ENCODE peak calls at places on chromosomes 6 and 20, in four cellular contexts. One of them, this sample, is unnamed. For H3K4me1, the result is how much of the 10 kb centered on the place peaks cover.

GRCh38 chr6:89375427-89375868 is 22.9 kb upstream of the UBE2J1 start:
- DNase-seq in OCI-LY7: peak
- DNase-seq in ovary: no peak
- DNase-seq in keratinocyte: no peak
- DNase-seq in this sample: peak

GRCh38 chr6:107704377-107705013 is 119.6 kb downstream of the SCML4 start:
- DNase-seq in ovary: no peak
- DNase-seq in OCI-LY7: peak
- DNase-seq in keratinocyte: no peak
- DNase-seq in this sample: no peak

GRCh38 chr6:111553580-111553979 is 52.1 kb downstream of the TRAF3IP2 start:
- DNase-seq in OCI-LY7: no peak
- DNase-seq in ovary: no peak
- DNase-seq in keratinocyte: no peak
- DNase-seq in this sample: no peak

GRCh38 chr6:108610270-108610839 is 49.6 kb downstream of the FOXO3 start:
- DNase-seq in ovary: no peak
- DNase-seq in OCI-LY7: no peak
- DNase-seq in keratinocyte: no peak
- DNase-seq in this sample: no peak

GRCh38 chr6:7697820-7698623 is 27.9 kb upstream of the BMP6 start:
- DNase-seq in OCI-LY7: no peak
- DNase-seq in keratinocyte: no peak
- DNase-seq in ovary: no peak
- DNase-seq in this sample: no peak

GRCh38 chr6:168157272-168158007 is 78.4 kb upstream of the FRMD1 start:
- DNase-seq in OCI-LY7: no peak
- DNase-seq in keratinocyte: no peak
- DNase-seq in ovary: no peak
- DNase-seq in this sample: no peak

GRCh38 chr6:55293116-55293515 is 34.2 kb upstream of the GFRAL start:
- DNase-seq in OCI-LY7: peak
- DNase-seq in keratinocyte: no peak
- DNase-seq in ovary: no peak
- DNase-seq in this sample: no peak

GRCh38 chr6:72525821-72526550 is 95.9 kb upstream of the KCNQ5 start:
- DNase-seq in keratinocyte: no peak
- DNase-seq in ovary: no peak
- DNase-seq in OCI-LY7: no peak
- DNase-seq in this sample: no peak

GRCh38 chr6:28218312-28219248 is 6.5 kb upstream of the ZSCAN9 start:
- DNase-seq in ovary: peak
- DNase-seq in OCI-LY7: no peak
- DNase-seq in keratinocyte: no peak
- DNase-seq in this sample: peak

GRCh38 chr6:34028691-34029360 is 117.1 kb downstream of the GRM4 start:
- DNase-seq in keratinocyte: no peak
- DNase-seq in OCI-LY7: no peak
- DNase-seq in ovary: no peak
- DNase-seq in this sample: no peak
- H3K4me1 ChIP-seq in keratinocyte: under half
- H3K4me1 ChIP-seq in OCI-LY7: under half
- H3K4me1 ChIP-seq in ovary: under half
- H3K4me1 ChIP-seq in this sample: under half

GRCh38 chr6:35603326-35604202 is 85.2 kb downstream of the FKBP5 start:
- DNase-seq in OCI-LY7: no peak
- DNase-seq in keratinocyte: no peak
- DNase-seq in ovary: no peak
- DNase-seq in this sample: no peak

GRCh38 chr6:35602133-35602946 is 86.4 kb downstream of the FKBP5 start:
- DNase-seq in OCI-LY7: no peak
- DNase-seq in ovary: no peak
- DNase-seq in keratinocyte: no peak
- DNase-seq in this sample: no peak

GRCh38 chr6:35601331-35602132 is 87.2 kb downstream of the FKBP5 start:
- DNase-seq in ovary: peak
- DNase-seq in OCI-LY7: no peak
- DNase-seq in keratinocyte: no peak
- DNase-seq in this sample: peak

GRCh38 chr6:35599761-35600658 is 87.3 kb upstream of the TULP1 start:
- DNase-seq in OCI-LY7: no peak
- DNase-seq in keratinocyte: no peak
- DNase-seq in ovary: no peak
- DNase-seq in this sample: no peak

GRCh38 chr6:35600659-35601125 is 88.0 kb upstream of the TULP1 start:
- DNase-seq in OCI-LY7: no peak
- DNase-seq in keratinocyte: no peak
- DNase-seq in ovary: no peak
- DNase-seq in this sample: no peak
- H3K4me1 ChIP-seq in OCI-LY7: under half
- H3K4me1 ChIP-seq in keratinocyte: half or more
- H3K4me1 ChIP-seq in ovary: under half
- H3K4me1 ChIP-seq in this sample: under half

GRCh38 chr20:54429364-54429763 is 46.0 kb upstream of the DOK5 start:
- DNase-seq in OCI-LY7: no peak
- DNase-seq in ovary: no peak
- DNase-seq in keratinocyte: no peak
- DNase-seq in this sample: no peak
- H3K4me1 ChIP-seq in OCI-LY7: under half
- H3K4me1 ChIP-seq in ovary: under half
- H3K4me1 ChIP-seq in keratinocyte: under half
- H3K4me1 ChIP-seq in this sample: under half

GRCh38 chr6:137211910-137212309 is 7.3 kb downstream of the IFNGR1 start:
- DNase-seq in ovary: no peak
- DNase-seq in OCI-LY7: no peak
- DNase-seq in keratinocyte: no peak
- DNase-seq in this sample: no peak
- H3K4me1 ChIP-seq in ovary: under half
- H3K4me1 ChIP-seq in OCI-LY7: under half
- H3K4me1 ChIP-seq in keratinocyte: under half
- H3K4me1 ChIP-seq in this sample: under half

DNA sequence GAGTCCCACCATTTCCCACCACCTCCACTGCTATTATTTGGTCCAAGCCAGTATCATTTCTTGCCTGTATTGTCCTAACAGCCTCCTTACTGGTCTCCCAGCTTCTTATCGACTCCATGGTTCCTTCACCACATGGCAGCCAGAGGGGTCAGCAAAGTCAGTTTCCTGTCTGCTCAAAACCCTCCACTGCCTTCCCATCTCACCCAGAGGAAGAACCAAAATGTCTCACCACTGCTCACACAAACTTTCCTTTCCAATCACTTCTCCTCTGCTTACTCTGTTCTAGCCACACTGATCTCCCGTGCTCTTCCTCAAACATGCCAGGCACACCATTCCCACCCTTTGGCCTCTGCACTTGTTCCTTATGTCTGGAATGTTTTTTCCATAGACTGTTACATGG is 39.7 kb downstream of the BCL2L1 start:
- DNase-seq in ovary: no peak
- DNase-seq in OCI-LY7: no peak
- DNase-seq in keratinocyte: no peak
- DNase-seq in this sample: no peak
- H3K4me1 ChIP-seq in ovary: under half
- H3K4me1 ChIP-seq in OCI-LY7: half or more
- H3K4me1 ChIP-seq in keratinocyte: under half
- H3K4me1 ChIP-seq in this sample: under half

GRCh38 chr6:3747100-3747737 is 4.3 kb downstream of the PXDC1 start:
- DNase-seq in OCI-LY7: no peak
- DNase-seq in keratinocyte: no peak
- DNase-seq in ovary: no peak
- DNase-seq in this sample: no peak
- H3K4me1 ChIP-seq in OCI-LY7: under half
- H3K4me1 ChIP-seq in keratinocyte: under half
- H3K4me1 ChIP-seq in ovary: under half
- H3K4me1 ChIP-seq in this sample: under half

GRCh38 chr6:121652726-121653623 is 217.5 kb downstream of the GJA1 start:
- DNase-seq in keratinocyte: no peak
- DNase-seq in OCI-LY7: no peak
- DNase-seq in ovary: no peak
- DNase-seq in this sample: peak
- H3K4me1 ChIP-seq in keratinocyte: under half
- H3K4me1 ChIP-seq in OCI-LY7: under half
- H3K4me1 ChIP-seq in ovary: under half
- H3K4me1 ChIP-seq in this sample: under half